ENCODE peak calls at places on chromosomes 13 and 19, in ten cellular contexts. F is Calu3; M is occipital lobe; E is stimulated activated CD4-positive, alpha-beta T cell treated with anti-CD3 and anti-CD28 coated beads, TNF-alpha, amount 100 ng/mL, for 48 hours; T is naive thymus-derived CD8-positive, alpha-beta T cell; I is activated CD8-positive, alpha-beta memory T cell treated with anti-CD3 and anti-CD28 coated beads for 48 hours; L is left colon; B is AG09309; C is activated CD4-positive, alpha-beta T cell treated with anti-CD3 and anti-CD28 coated beads for 48 hours; O is progenitor cell of endocrine pancreas. Y is an unnamed sample.

GRCh38 chr19:35322014-35322413 is 7.0 kb upstream of the CD22 start:
- DNase-seq in F (no peak), M (no peak), E (no peak), T (no peak), I (no peak), L (no peak), B (no peak), C (no peak), O (no peak), Y (no peak)

GRCh38 chr19:3186377-3186688 is 603 bp downstream of the NCLN start:
- DNase-seq in F (no peak), M (no peak), E (no peak), T (no peak), I (no peak), L (no peak), B (no peak), C (no peak), O (no peak), Y (no peak)

GRCh38 chr19:15444505-15445226 is 5.1 kb downstream of the WIZ start:
- DNase-seq in F (no peak), M (no peak), E (no peak), T (no peak), I (no peak), L (no peak), B (no peak), C (no peak), O (no peak), Y (no peak)

GRCh38 chr13:86846501-86846900 is 824.7 kb upstream of the SLITRK5 start:
- DNase-seq in F (no peak), M (no peak), E (no peak), T (no peak), I (no peak), L (no peak), B (no peak), C (no peak), O (no peak), Y (no peak)

GRCh38 chr19:47377208-47377701 is 28.1 kb downstream of the DHX34 start:
- DNase-seq in F (no peak), M (no peak), E (no peak), T (no peak), I (no peak), L (no peak), B (no peak), C (no peak), O (no peak), Y (no peak)

GRCh38 chr13:46492946-46493345 is 60.0 kb upstream of the LRCH1 start:
- DNase-seq in F (peak), M (no peak), E (no peak), T (peak), I (no peak), L (no peak), B (no peak), C (no peak), O (no peak), Y (no peak)

GRCh38 chr19:1400281-1401137 is 833 bp downstream of the GAMT start:
- DNase-seq in F (no peak), M (no peak), E (no peak), T (no peak), I (no peak), L (no peak), B (no peak), C (no peak), O (no peak), Y (peak)

GRCh38 chr19:11361771-11362731 is 6.8 kb downstream of the PLPPR2 start:
- DNase-seq in F (no peak), M (no peak), E (no peak), T (no peak), I (no peak), L (peak), B (no peak), C (no peak), O (no peak), Y (no peak)

GRCh38 chr13:111658150-111659100 is 338.0 kb downstream of the TEX29 start:
- DNase-seq in F (no peak), M (peak), E (no peak), T (no peak), I (no peak), L (no peak), B (no peak), C (no peak), O (peak), Y (peak)

GRCh38 chr13:93409001-93409400 is 182.4 kb downstream of the GPC6 start:
- DNase-seq in F (no peak), M (no peak), E (no peak), T (no peak), I (no peak), L (no peak), B (no peak), C (no peak), O (no peak), Y (no peak)

GRCh38 chr19:7620442-7621412 is 8.6 kb downstream of the XAB2 start:
- DNase-seq in F (no peak), M (no peak), E (no peak), T (no peak), I (no peak), L (no peak), B (no peak), C (no peak), O (no peak), Y (no peak)

GRCh38 chr13:99922631-99923404 is 48.7 kb downstream of the ZIC5 start:
- DNase-seq in F (peak), M (no peak), E (no peak), T (no peak), I (no peak), L (peak), B (no peak), C (no peak), O (no peak), Y (no peak)

GRCh38 chr19:48571378-48572162 is 19.6 kb downstream of the SULT2B1 start:
- DNase-seq in F (no peak), M (no peak), E (no peak), T (no peak), I (no peak), L (no peak), B (no peak), C (no peak), O (no peak), Y (no peak)

GRCh38 chr13:47413112-47413511 is 516.3 kb upstream of the HTR2A start:
- DNase-seq in F (no peak), M (no peak), E (no peak), T (no peak), I (no peak), L (no peak), B (no peak), C (no peak), O (no peak), Y (no peak)

GRCh38 chr19:17490411-17490810 is 20.1 kb downstream of the SLC27A1 start:
- DNase-seq in F (no peak), M (no peak), E (no peak), T (peak), I (no peak), L (no peak), B (no peak), C (no peak), O (no peak), Y (no peak)

GRCh38 chr19:4327252-4327876 is 11.3 kb downstream of the STAP2 start:
- DNase-seq in F (no peak), M (peak), E (peak), T (peak), I (peak), L (peak), B (no peak), C (peak), O (peak), Y (peak)